ENCODE peak calls at places on chromosomes 6 and 20, in nine cellular contexts. G is tibial artery, L is mesendoderm, C is fibroblast of lung, X is AG09309, F is GM23338, A is OCI-LY7, P is SJCRH30, O is lower lobe of right lung. R is an unnamed sample.

GRCh38 chr20:17966432-17967312 is 1.9 kb downstream of the SNX5 start:
- DNase-seq in P (no peak), X (no peak), L (peak; percentile 45), F (peak; percentile 33), C (peak; percentile 63), O (no peak), A (peak; percentile 79), G (no peak), R (peak; percentile 25)

GRCh38 chr6:27591660-27592059 is 118.8 kb upstream of the ZNF184 start:
- DNase-seq in F (peak; percentile 79), P (no peak), C (peak; percentile 53), O (no peak), X (no peak), G (no peak), L (peak; percentile 85), A (no peak), R (peak; percentile 71)

GRCh38 chr20:10673831-10674683 is at the start of gene JAG1:
- DNase-seq in F (peak; percentile 97), G (peak; percentile 98), C (peak; percentile 96), O (peak; percentile 97), A (peak; percentile 90), P (peak; percentile 93), L (peak; percentile 99), X (peak; percentile 79), R (peak; percentile 92)

GRCh38 chr6:111423960-111424846 is 58.8 kb downstream of the REV3L start:
- DNase-seq in P (peak; percentile 20), L (no peak), O (no peak), F (no peak), X (no peak), C (peak; percentile 41), A (no peak), G (no peak), R (peak; percentile 31)

GRCh38 chr6:24980507-24981384 is 45.0 kb upstream of the RIPOR2 start:
- DNase-seq in G (no peak), X (no peak), F (peak; percentile 91), A (no peak), P (no peak), L (peak; percentile 93), O (no peak), C (no peak), R (no peak)

GRCh38 chr20:46348972-46349741 is 40.9 kb upstream of the CDH22 start:
- DNase-seq in F (peak; percentile 87), G (no peak), C (peak; percentile 34), A (peak; percentile 59), X (no peak), O (peak; percentile 67), L (peak; percentile 73), P (peak; percentile 76), R (peak; percentile 32)

GRCh38 chr6:118650500-118651281 is 700 bp downstream of the CEP85L start:
- DNase-seq in O (peak; percentile 57), C (peak; percentile 58), G (peak; percentile 39), X (no peak), P (peak; percentile 76), F (peak; percentile 74), A (peak; percentile 24), L (peak; percentile 59), R (peak; percentile 34)

GRCh38 chr6:117494694-117495318 is 12.3 kb downstream of the DCBLD1 start:
- DNase-seq in X (no peak), P (no peak), A (no peak), O (no peak), L (no peak), F (no peak), G (no peak), C (peak; percentile 35), R (no peak)

GRCh38 chr6:158366363-158366762 is 54.1 kb downstream of the TULP4 start:
- DNase-seq in P (no peak), G (no peak), C (no peak), O (no peak), X (no peak), L (no peak), F (no peak), A (no peak), R (no peak)

DNA sequence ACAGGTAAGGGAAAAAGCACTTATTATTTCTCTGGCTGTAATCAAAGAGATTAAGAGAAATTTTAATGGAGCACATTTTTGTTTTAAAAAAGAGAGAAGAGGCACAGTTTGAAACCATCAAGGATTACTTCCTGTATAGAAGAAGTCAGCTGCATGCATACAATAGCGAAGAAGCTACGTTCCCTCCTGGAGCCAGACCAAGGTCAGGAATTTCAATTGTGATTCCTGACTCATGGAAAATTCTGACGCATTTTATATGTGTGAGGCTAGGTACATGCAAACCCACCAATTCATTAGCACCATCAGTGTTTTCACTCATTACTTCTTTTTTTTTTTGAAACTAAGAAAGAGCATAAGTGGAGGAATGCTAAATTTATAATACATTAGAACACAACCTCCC is 232.7 kb upstream of the SGK1 start:
- DNase-seq in C (peak; percentile 57), L (peak; percentile 90), O (no peak), P (no peak), A (no peak), F (peak; percentile 50), X (no peak), G (no peak), R (peak; percentile 58)
- H3K4me3 ChIP-seq in C (no peak overlapping the region), L (no peak overlapping the region), O (no peak overlapping the region), P (no peak overlapping the region), A (no peak overlapping the region), F (no peak overlapping the region), X (no peak overlapping the region), G (no peak overlapping the region), R (no peak overlapping the region)

DNA sequence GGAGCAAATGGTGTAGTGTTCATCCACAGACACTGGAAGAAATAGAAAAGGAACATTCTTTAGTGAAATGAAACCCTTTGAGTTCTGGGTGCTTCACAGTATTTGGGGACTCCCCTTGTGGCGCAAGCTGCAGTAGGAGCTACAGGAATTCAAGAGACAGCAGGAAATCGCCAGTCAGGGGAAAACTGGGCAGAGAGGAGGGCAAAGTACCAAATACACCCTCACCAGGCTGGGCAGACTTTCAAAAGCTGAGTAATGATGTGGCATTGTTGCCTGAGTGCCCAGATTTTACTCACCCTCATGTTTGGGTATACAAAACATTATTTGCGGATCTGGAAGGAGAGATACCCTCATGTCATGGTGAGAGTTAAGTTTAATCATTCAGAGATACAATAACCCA is 97.9 kb downstream of the SOD2 start:
- DNase-seq in F (no peak), O (no peak), L (no peak), C (peak; percentile 63), X (no peak), A (no peak), P (no peak), G (no peak), R (peak; percentile 20)
- H3K4me3 ChIP-seq in F (no peak overlapping the region), O (no peak overlapping the region), L (no peak overlapping the region), C (no peak overlapping the region), X (no peak overlapping the region), A (no peak overlapping the region), P (no peak overlapping the region), G (no peak overlapping the region), R (no peak overlapping the region)

DNA sequence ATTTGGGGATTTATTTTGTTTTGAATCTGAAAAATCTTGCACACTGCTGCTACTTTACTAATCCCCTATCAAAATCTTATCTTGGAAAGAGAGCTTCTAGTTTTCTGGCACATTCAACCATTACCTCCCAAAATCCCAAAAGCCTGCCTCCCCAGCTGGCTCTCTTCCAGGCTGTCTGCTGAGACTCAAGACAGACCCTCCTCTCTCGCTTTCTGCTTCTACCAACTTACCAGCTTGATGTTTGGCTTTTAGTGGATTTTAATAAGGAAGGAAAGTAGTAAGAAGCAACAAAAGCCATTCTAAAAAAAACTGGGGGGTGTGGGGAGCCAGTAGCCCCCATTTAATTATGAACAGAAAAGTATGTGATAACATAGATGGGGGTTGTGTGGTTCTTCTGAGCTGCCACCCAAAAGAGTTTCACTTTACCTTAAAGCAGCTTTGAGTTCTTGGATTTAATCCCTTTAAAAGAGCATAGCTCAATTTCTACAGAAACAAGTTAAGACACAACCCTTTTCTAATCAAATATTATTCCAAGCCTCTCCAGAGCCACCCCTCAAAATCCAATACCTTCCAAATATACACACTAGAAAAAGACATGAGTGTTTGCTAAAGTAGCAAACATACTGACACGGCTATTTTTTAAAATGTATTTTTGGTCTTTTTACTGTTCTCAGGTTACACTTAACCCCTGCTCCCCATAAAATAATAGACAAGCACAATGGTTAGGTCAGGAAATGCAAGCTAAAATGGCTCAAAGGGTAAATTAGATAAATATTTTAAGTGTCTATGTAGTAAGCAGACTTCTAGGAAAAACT is 71.7 kb downstream of the ATP9A start:
- DNase-seq in C (peak; percentile 33), A (no peak), P (no peak), O (no peak), F (no peak), L (no peak), G (no peak), X (no peak), R (no peak)
- H3K4me3 ChIP-seq in C (peak overlapping the region; percentile 30), A (peak overlapping the region; percentile 53), P (no peak overlapping the region), O (peak overlapping the region; percentile 3), F (no peak overlapping the region), L (no peak overlapping the region), G (no peak overlapping the region), X (peak overlapping the region; percentile 26), R (peak overlapping the region; percentile 28)

GRCh38 chr20:32385541-32385940 is 27.4 kb downstream of the ASXL1 start:
- DNase-seq in A (no peak), P (no peak), L (no peak), C (peak; percentile 12), F (no peak), X (no peak), G (no peak), O (no peak), R (no peak)
- H3K4me3 ChIP-seq in A (no peak overlapping the region), P (no peak overlapping the region), L (no peak overlapping the region), C (peak overlapping the region; percentile 30), F (no peak overlapping the region), X (no peak overlapping the region), G (peak overlapping the region; percentile 9), O (no peak overlapping the region), R (no peak overlapping the region)